ENCODE peak calls at places on chromosomes 2 and 18, in four cellular contexts. One of them, this sample, is unnamed.

GRCh38 chr2:37323770-37324535 is 680 bp downstream of the PRKD3 start:
- DNase-seq in breast epithelium: no peak
- DNase-seq in transverse colon: peak; percentile 47
- DNase-seq in GM23338: peak; percentile 68
- DNase-seq in this sample: peak; percentile 67

GRCh38 chr2:2731101-2731850 is 400.2 kb upstream of the MYT1L start:
- DNase-seq in breast epithelium: no peak
- DNase-seq in transverse colon: no peak
- DNase-seq in GM23338: no peak
- DNase-seq in this sample: no peak

GRCh38 chr2:174965551-174965950 is 39.6 kb downstream of the CHN1 start:
- DNase-seq in breast epithelium: no peak
- DNase-seq in transverse colon: no peak
- DNase-seq in GM23338: no peak
- DNase-seq in this sample: no peak

GRCh38 chr2:227782804-227783203 is 30.8 kb upstream of the CCL20 start:
- DNase-seq in breast epithelium: no peak
- DNase-seq in transverse colon: no peak
- DNase-seq in GM23338: no peak
- DNase-seq in this sample: no peak

GRCh38 chr2:19540739-19541503 is 182.5 kb upstream of the OSR1 start:
- DNase-seq in breast epithelium: no peak
- DNase-seq in transverse colon: peak; percentile 29
- DNase-seq in GM23338: no peak
- DNase-seq in this sample: no peak

GRCh38 chr2:174617120-174617519 is 19.5 kb upstream of the WIPF1 start:
- DNase-seq in breast epithelium: no peak
- DNase-seq in transverse colon: no peak
- DNase-seq in GM23338: no peak
- DNase-seq in this sample: no peak

GRCh38 chr2:24365051-24365450 is 4.7 kb upstream of the ITSN2 start:
- DNase-seq in breast epithelium: peak; percentile 59
- DNase-seq in transverse colon: peak; percentile 86
- DNase-seq in GM23338: no peak
- DNase-seq in this sample: no peak

GRCh38 chr2:5740853-5741252 is 48.7 kb downstream of the SOX11 start:
- DNase-seq in breast epithelium: no peak
- DNase-seq in transverse colon: no peak
- DNase-seq in GM23338: no peak
- DNase-seq in this sample: no peak

GRCh38 chr2:220743203-220743602 is 828.9 kb downstream of the EPHA4 start:
- DNase-seq in breast epithelium: no peak
- DNase-seq in transverse colon: no peak
- DNase-seq in GM23338: no peak
- DNase-seq in this sample: no peak

GRCh38 chr2:150120271-150120950 is 367.1 kb downstream of the RND3 start:
- DNase-seq in breast epithelium: no peak
- DNase-seq in transverse colon: no peak
- DNase-seq in GM23338: peak; percentile 38
- DNase-seq in this sample: no peak

GRCh38 chr2:42652086-42652485 is 83.7 kb downstream of the MTA3 start:
- DNase-seq in breast epithelium: no peak
- DNase-seq in transverse colon: no peak
- DNase-seq in GM23338: peak; percentile 40
- DNase-seq in this sample: no peak

GRCh38 chr2:192657364-192657763 is 462.6 kb upstream of the TMEFF2 start:
- DNase-seq in breast epithelium: no peak
- DNase-seq in transverse colon: no peak
- DNase-seq in GM23338: no peak
- DNase-seq in this sample: no peak

GRCh38 chr18:80182855-80183254 is 64.5 kb downstream of the PARD6G start:
- DNase-seq in breast epithelium: no peak
- DNase-seq in transverse colon: no peak
- DNase-seq in GM23338: no peak
- DNase-seq in this sample: no peak

GRCh38 chr2:222655406-222655747 is 515 bp downstream of the FARSB start:
- DNase-seq in breast epithelium: no peak
- DNase-seq in transverse colon: peak; percentile 46
- DNase-seq in GM23338: peak; percentile 5
- DNase-seq in this sample: no peak

DNA sequence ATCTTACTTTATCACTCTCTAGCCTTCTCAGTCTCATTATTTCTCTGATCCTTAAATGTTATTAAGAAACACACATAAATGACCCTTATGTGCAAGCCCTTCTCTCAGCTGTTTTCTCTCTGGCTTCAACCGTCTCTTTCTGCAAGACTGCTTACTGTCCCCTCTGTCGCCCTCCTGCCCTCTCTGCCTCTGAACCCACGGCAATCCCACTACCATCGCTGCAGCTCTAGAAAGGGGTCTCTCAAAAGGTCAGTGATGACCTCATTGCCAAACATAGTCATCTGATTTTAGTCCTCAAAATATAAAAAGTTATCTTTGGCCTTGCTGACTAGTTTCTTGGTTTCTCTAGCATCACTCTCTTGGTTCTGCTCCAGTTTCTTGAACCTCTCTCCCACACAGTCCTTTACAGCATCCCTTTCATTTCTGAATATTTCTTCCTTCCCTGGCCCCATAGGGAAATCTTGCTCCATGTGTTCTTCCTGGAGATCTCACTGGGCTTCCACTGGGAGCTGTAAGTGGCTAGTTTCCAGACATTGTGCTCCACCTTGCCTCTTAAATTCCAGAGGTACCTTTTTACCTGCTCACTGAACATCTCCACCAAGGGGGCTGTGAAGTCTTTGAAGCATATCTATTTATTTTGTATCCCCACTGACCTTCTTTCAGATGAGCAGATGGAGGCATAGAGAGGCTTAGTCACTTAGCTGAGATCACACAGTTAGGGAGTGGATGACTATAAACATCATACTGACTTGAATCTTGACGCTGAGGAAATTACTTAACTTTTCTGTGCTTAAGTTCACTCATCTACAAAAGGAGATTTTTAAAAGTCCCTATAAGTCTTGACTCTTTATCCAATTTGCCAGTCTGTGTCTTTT is 96.1 kb downstream of the PDE1A start:
- DNase-seq in breast epithelium: no peak
- DNase-seq in transverse colon: no peak
- DNase-seq in GM23338: no peak
- DNase-seq in this sample: no peak
- H3K27ac ChIP-seq in breast epithelium: no peak overlapping the region
- H3K27ac ChIP-seq in transverse colon: no peak overlapping the region
- H3K27ac ChIP-seq in GM23338: no peak overlapping the region
- H3K27ac ChIP-seq in this sample: no peak overlapping the region

GRCh38 chr2:64652231-64653173 is 1.2 kb downstream of the SERTAD2 start:
- DNase-seq in breast epithelium: no peak
- DNase-seq in transverse colon: peak; percentile 59
- DNase-seq in GM23338: peak; percentile 55
- DNase-seq in this sample: no peak
- TF ChIP-seq POLR2AphosphoS5 in breast epithelium: no peak
- TF ChIP-seq POLR2AphosphoS5 in transverse colon: no peak
- TF ChIP-seq POLR2AphosphoS5 in GM23338: no peak
- TF ChIP-seq POLR2AphosphoS5 in this sample: no peak

GRCh38 chr2:168801961-168802824 is at the start of gene NOSTRIN:
- DNase-seq in breast epithelium: peak; percentile 51
- DNase-seq in transverse colon: peak; percentile 83
- DNase-seq in GM23338: no peak
- DNase-seq in this sample: no peak
- H3K27ac ChIP-seq in breast epithelium: peak within 1 kb of the TSS; percentile 78
- H3K27ac ChIP-seq in transverse colon: peak within 1 kb of the TSS; percentile 79
- H3K27ac ChIP-seq in GM23338: no peak within 1 kb of the TSS
- H3K27ac ChIP-seq in this sample: no peak within 1 kb of the TSS

GRCh38 chr2:231552752-231553151 is 22.5 kb upstream of the NMUR1 start:
- DNase-seq in breast epithelium: no peak
- DNase-seq in transverse colon: no peak
- DNase-seq in GM23338: no peak
- DNase-seq in this sample: no peak

GRCh38 chr2:231554327-231554726 is 24.1 kb upstream of the NMUR1 start:
- DNase-seq in breast epithelium: no peak
- DNase-seq in transverse colon: no peak
- DNase-seq in GM23338: no peak
- DNase-seq in this sample: no peak

GRCh38 chr2:231556981-231557380 is 26.7 kb upstream of the NMUR1 start:
- DNase-seq in breast epithelium: no peak
- DNase-seq in transverse colon: no peak
- DNase-seq in GM23338: no peak
- DNase-seq in this sample: no peak

GRCh38 chr2:231554748-231555545 is 24.7 kb upstream of the NMUR1 start:
- DNase-seq in breast epithelium: no peak
- DNase-seq in transverse colon: peak; percentile 64
- DNase-seq in GM23338: no peak
- DNase-seq in this sample: no peak

DNA sequence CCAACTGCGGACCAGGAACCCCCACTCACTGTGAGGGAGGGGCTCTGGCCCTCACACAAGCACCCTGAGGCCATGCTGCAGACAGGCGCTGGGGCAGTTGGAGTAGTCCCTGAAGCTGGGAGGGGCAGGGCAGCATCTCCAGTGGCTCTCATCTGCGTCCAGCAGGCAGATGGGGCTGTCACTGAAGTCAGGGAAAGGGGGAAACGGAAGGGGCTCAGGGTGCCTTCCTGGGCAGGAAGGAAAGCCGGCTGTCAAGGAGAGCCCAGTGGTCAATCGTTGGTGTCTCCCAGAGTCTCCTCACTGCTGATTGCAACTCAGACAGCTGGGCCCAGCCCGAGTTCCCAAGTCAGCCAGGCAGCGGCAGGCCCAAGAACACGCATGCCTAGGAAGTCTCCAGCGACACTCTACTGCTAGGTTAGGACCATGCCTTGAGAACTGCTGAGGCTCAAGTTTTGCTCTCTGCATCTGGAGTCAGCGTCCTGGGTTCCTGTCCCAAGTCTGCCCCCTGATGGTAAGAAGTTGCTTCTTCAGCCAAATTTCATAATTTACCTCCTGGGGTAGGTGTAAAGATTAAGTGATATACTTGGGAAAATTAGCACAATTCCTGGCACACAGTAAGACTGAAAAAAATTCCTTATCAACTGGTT is 27.4 kb upstream of the NMUR1 start:
- DNase-seq in breast epithelium: no peak
- DNase-seq in transverse colon: peak; percentile 50
- DNase-seq in GM23338: peak; percentile 93
- DNase-seq in this sample: peak; percentile 50
- TF ChIP-seq POLR2AphosphoS5 in breast epithelium: no peak
- TF ChIP-seq POLR2AphosphoS5 in transverse colon: no peak
- TF ChIP-seq POLR2AphosphoS5 in GM23338: no peak
- TF ChIP-seq POLR2AphosphoS5 in this sample: no peak

GRCh38 chr2:144571770-144572169 is 51.9 kb upstream of the ZEB2 start:
- DNase-seq in breast epithelium: no peak
- DNase-seq in transverse colon: no peak
- DNase-seq in GM23338: no peak
- DNase-seq in this sample: no peak

GRCh38 chr2:144570566-144570965 is 50.6 kb upstream of the ZEB2 start:
- DNase-seq in breast epithelium: no peak
- DNase-seq in transverse colon: no peak
- DNase-seq in GM23338: no peak
- DNase-seq in this sample: no peak

GRCh38 chr2:144572977-144573376 is 53.1 kb upstream of the ZEB2 start:
- DNase-seq in breast epithelium: no peak
- DNase-seq in transverse colon: no peak
- DNase-seq in GM23338: no peak
- DNase-seq in this sample: no peak

DNA sequence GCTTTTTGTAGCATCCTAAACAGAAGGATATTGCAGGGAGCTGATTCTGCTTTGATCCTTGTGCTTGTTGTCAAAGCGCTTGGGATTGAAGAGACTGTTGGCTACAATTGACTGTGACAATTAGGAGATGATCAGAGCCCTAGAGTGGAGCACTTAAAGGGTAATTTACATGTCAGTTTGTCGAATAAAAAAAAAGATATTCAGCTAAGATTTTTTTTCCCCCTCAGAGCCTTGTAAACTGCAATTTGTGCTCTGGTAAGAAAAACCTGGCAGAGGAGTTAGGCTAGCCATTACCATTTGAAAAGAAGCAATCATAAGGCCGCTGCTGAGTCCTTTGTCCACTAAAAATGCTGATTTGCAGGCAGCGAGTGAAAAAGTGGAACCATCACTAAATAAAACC is 47.8 kb upstream of the ZEB2 start:
- DNase-seq in breast epithelium: no peak
- DNase-seq in transverse colon: no peak
- DNase-seq in GM23338: peak; percentile 82
- DNase-seq in this sample: peak; percentile 29
- H3K27ac ChIP-seq in breast epithelium: no peak overlapping the region
- H3K27ac ChIP-seq in transverse colon: no peak overlapping the region
- H3K27ac ChIP-seq in GM23338: no peak overlapping the region
- H3K27ac ChIP-seq in this sample: no peak overlapping the region

GRCh38 chr2:169716229-169716886 is 17.3 kb upstream of the KLHL23 start:
- DNase-seq in breast epithelium: no peak
- DNase-seq in transverse colon: peak; percentile 52
- DNase-seq in GM23338: no peak
- DNase-seq in this sample: no peak

GRCh38 chr2:169715379-169716228 is 18.0 kb upstream of the KLHL23 start:
- DNase-seq in breast epithelium: no peak
- DNase-seq in transverse colon: peak; percentile 71
- DNase-seq in GM23338: no peak
- DNase-seq in this sample: no peak

GRCh38 chr2:169717691-169718063 is 16.0 kb upstream of the KLHL23 start:
- DNase-seq in breast epithelium: no peak
- DNase-seq in transverse colon: no peak
- DNase-seq in GM23338: no peak
- DNase-seq in this sample: no peak

GRCh38 chr2:169718930-169719504 is 14.6 kb upstream of the KLHL23 start:
- DNase-seq in breast epithelium: no peak
- DNase-seq in transverse colon: no peak
- DNase-seq in GM23338: no peak
- DNase-seq in this sample: no peak

GRCh38 chr2:169716938-169717690 is 16.5 kb upstream of the KLHL23 start:
- DNase-seq in breast epithelium: no peak
- DNase-seq in transverse colon: peak; percentile 74
- DNase-seq in GM23338: no peak
- DNase-seq in this sample: no peak
- TF ChIP-seq POLR2AphosphoS5 in breast epithelium: no peak
- TF ChIP-seq POLR2AphosphoS5 in transverse colon: peak; percentile 60
- TF ChIP-seq POLR2AphosphoS5 in GM23338: no peak
- TF ChIP-seq POLR2AphosphoS5 in this sample: no peak

This sample was measured in H1.